ENCODE peak calls at places on chromosome 13, in seven cellular contexts. I is activated CD4-positive, alpha-beta T cell treated with anti-CD3 and anti-CD28 coated beads, Interleukin-2, amount 10 ng/mL, durations not matched to agents 7 days and 5 days; W is NCI-H2029 treated with DMSO at 0.1 percent for 48 hours; Y is adipocyte; D is GM18507; G is brain pericyte; C is stimulated activated CD4-positive, alpha-beta T cell treated with anti-CD3 and anti-CD28 coated beads, Interleukin-1b, Interleukin-23, amount 100 ng/mL, for 1 hour. L is an unnamed sample.
A peak's percentile ranks its signal among the peaks of the same experiment; 100 is the strongest.

GRCh38 chr13:109938255-109938936 is 152.0 kb upstream of the IRS2 start:
- DNase-seq in Y (peak; percentile 72), D (no peak), I (no peak), W (peak; percentile 88), C (no peak), G (no peak), L (no peak)

GRCh38 chr13:93066187-93066586 is 160.4 kb upstream of the GPC6 start:
- DNase-seq in C (no peak), I (no peak), D (no peak), W (no peak), G (no peak), Y (peak; percentile 44), L (no peak)

GRCh38 chr13:96003304-96003703 is 49.9 kb downstream of the UGGT2 start:
- DNase-seq in I (no peak), C (no peak), Y (no peak), D (no peak), W (no peak), G (no peak), L (no peak)

GRCh38 chr13:40503966-40504591 is 162.4 kb downstream of the FOXO1 start:
- DNase-seq in G (peak; percentile 20), W (no peak), I (no peak), Y (no peak), C (no peak), D (no peak), L (no peak)

GRCh38 chr13:100363351-100363750 is 225.2 kb downstream of the GGACT start:
- DNase-seq in W (no peak), D (no peak), Y (peak; percentile 65), G (peak; percentile 82), C (no peak), I (no peak), L (no peak)

GRCh38 chr13:43472980-43473379 is 313.8 kb downstream of the ENOX1 start:
- DNase-seq in D (no peak), Y (peak; percentile 32), W (no peak), C (no peak), G (no peak), I (no peak), L (no peak)

GRCh38 chr13:44004881-44005280 is 125.2 kb downstream of the LACC1 start:
- DNase-seq in Y (peak; percentile 62), G (no peak), D (no peak), I (no peak), C (no peak), W (no peak), L (no peak)

GRCh38 chr13:32955881-32956594 is 60.2 kb upstream of the KL start:
- DNase-seq in W (no peak), Y (no peak), D (no peak), G (no peak), C (no peak), I (no peak), L (no peak)

GRCh38 chr13:28494861-28495585 is at the start of gene FLT1:
- DNase-seq in G (no peak), W (no peak), C (no peak), Y (peak; percentile 78), I (peak; percentile 17), D (no peak), L (peak; percentile 77)

GRCh38 chr13:74571811-74572210 is 437.6 kb upstream of the KLF12 start:
- DNase-seq in C (no peak), G (no peak), D (no peak), Y (no peak), I (no peak), W (no peak), L (no peak)

GRCh38 chr13:25177012-25177411 is 4.9 kb upstream of the AMER2 start:
- DNase-seq in C (no peak), G (no peak), Y (no peak), I (no peak), D (no peak), W (no peak), L (no peak)

GRCh38 chr13:84037937-84038464 is 155.7 kb upstream of the SLITRK1 start:
- DNase-seq in G (no peak), I (peak; percentile 6), D (no peak), Y (no peak), W (no peak), C (no peak), L (no peak)

L was measured in upper lobe of right lung.